ENCODE peak calls at places on chromosomes 16 and 17, in four cellular contexts. X is GM04504, M is Right ventricle myocardium superior, W is mesenteric fat pad. F is an unnamed sample.

GRCh38 chr16:2042666-2043295 is 4.9 kb downstream of the NTHL1 start:
- DNase-seq in M (no peak), W (no peak), X (no peak), F (no peak)

GRCh38 chr17:8861482-8862181 is 5.8 kb downstream of the PIK3R6 start:
- DNase-seq in W (peak; percentile 24), X (no peak), M (no peak), F (no peak)

GRCh38 chr16:2867661-2867986 is 9.7 kb upstream of the PRSS22 start:
- DNase-seq in W (no peak), M (no peak), X (no peak), F (no peak)

GRCh38 chr17:28468781-28469180 is 4.7 kb upstream of the SLC13A2 start:
- DNase-seq in X (no peak), W (no peak), M (no peak), F (no peak)

GRCh38 chr16:27441998-27442397 is 40.0 kb downstream of the IL21R start:
- DNase-seq in X (no peak), M (no peak), W (no peak), F (no peak)

GRCh38 chr16:86906608-86907007 is 328.3 kb downstream of the FOXL1 start:
- DNase-seq in X (no peak), M (no peak), W (peak; percentile 47), F (no peak)

GRCh38 chr16:17414421-17414820 is 56.3 kb downstream of the XYLT1 start:
- DNase-seq in M (no peak), W (no peak), X (no peak), F (no peak)

GRCh38 chr17:41785876-41786226 is 660 bp downstream of the JUP start:
- DNase-seq in M (no peak), W (no peak), X (no peak), F (no peak)

GRCh38 chr16:53779186-53779585 is 75.2 kb downstream of the FTO start:
- DNase-seq in M (no peak), X (no peak), W (no peak), F (no peak)

GRCh38 chr17:32275060-32276042 is 9.7 kb downstream of the RHBDL3 start:
- DNase-seq in M (peak; percentile 52), X (peak; percentile 78), W (no peak), F (peak; percentile 19)

GRCh38 chr17:14604920-14605599 is 304.2 kb downstream of the HS3ST3B1 start:
- DNase-seq in M (peak; percentile 46), X (no peak), W (no peak), F (peak; percentile 90)

GRCh38 chr17:73189417-73190099 is 3.3 kb upstream of the COG1 start:
- DNase-seq in X (no peak), W (no peak), M (no peak), F (peak; percentile 72)

GRCh38 chr17:29566473-29567361 is at the start of gene ABHD15:
- DNase-seq in W (peak; percentile 92), M (peak; percentile 85), X (peak; percentile 47), F (peak; percentile 44)

GRCh38 chr16:11658896-11659708 is 9.2 kb upstream of the SNN start:
- DNase-seq in W (no peak), M (no peak), X (no peak), F (no peak)

GRCh38 chr17:48547839-48548686 is 3.2 kb upstream of the HOXB2 start:
- DNase-seq in W (no peak), M (no peak), X (no peak), F (no peak)

GRCh38 chr17:8190506-8190905 is 526 bp upstream of the BORCS6 start:
- DNase-seq in X (no peak), M (peak; percentile 34), W (no peak), F (no peak)

GRCh38 chr16:68298907-68299515 is 11.7 kb downstream of the SLC7A6OS start:
- DNase-seq in W (no peak), M (peak; percentile 79), X (peak; percentile 74), F (no peak)

GRCh38 chr16:3819741-3820724 is 60.5 kb downstream of the CREBBP start:
- DNase-seq in W (no peak), M (no peak), X (peak; percentile 77), F (no peak)

GRCh38 chr17:67487506-67487905 is 110.4 kb downstream of the PITPNC1 start:
- DNase-seq in M (no peak), W (no peak), X (no peak), F (no peak)

GRCh38 chr17:15112881-15113617 is 152.1 kb downstream of the PMP22 start:
- DNase-seq in X (no peak), M (no peak), W (no peak), F (no peak)

GRCh38 chr16:84751947-84752346 is 52.1 kb downstream of the USP10 start:
- DNase-seq in M (no peak), W (no peak), X (no peak), F (peak; percentile 61)

GRCh38 chr16:46568472-46569230 is 52.5 kb downstream of the SHCBP1 start:
- DNase-seq in W (no peak), X (no peak), M (no peak), F (no peak)

GRCh38 chr17:28812980-28813377 is 29.6 kb downstream of the FAM222B start:
- DNase-seq in X (no peak), W (no peak), M (no peak), F (no peak)

GRCh38 chr17:61366715-61367413 is 32.8 kb upstream of the TBX2 start:
- DNase-seq in X (no peak), W (no peak), M (peak; percentile 82), F (no peak)

GRCh38 chr17:4364622-4365041 is 1.8 kb downstream of the UBE2G1 start:
- DNase-seq in X (no peak), M (no peak), W (peak; percentile 89), F (no peak)

GRCh38 chr17:51128089-51128488 is 7.4 kb upstream of the SPAG9 start:
- DNase-seq in M (no peak), W (no peak), X (no peak), F (no peak)

GRCh38 chr17:45305532-45306087 is 11.2 kb downstream of the MAP3K14 start:
- DNase-seq in M (no peak), X (no peak), W (no peak), F (no peak)

GRCh38 chr16:65717006-65717720 is 595.3 kb upstream of the CDH11 start:
- DNase-seq in X (no peak), M (no peak), W (no peak), F (no peak)

GRCh38 chr16:58044266-58045019 is 18.9 kb downstream of the MMP15 start:
- DNase-seq in M (peak; percentile 41), X (no peak), W (no peak), F (no peak)

GRCh38 chr17:80424878-80425765 is 10.2 kb downstream of the ENDOV start:
- DNase-seq in X (no peak), M (no peak), W (no peak), F (no peak)

GRCh38 chr16:3022697-3023414 is 886 bp downstream of the HCFC1R1 start:
- DNase-seq in W (no peak), M (no peak), X (peak; percentile 27), F (peak; percentile 50)

GRCh38 chr16:54204756-54205155 is 81.8 kb downstream of the IRX3 start:
- DNase-seq in W (no peak), M (no peak), X (no peak), F (no peak)

GRCh38 chr16:10999313-10999712 is 54.9 kb downstream of the CLEC16A start:
- DNase-seq in M (no peak), W (no peak), X (no peak), F (no peak)

GRCh38 chr17:46863383-46864121 is 12.2 kb downstream of the WNT9B start:
- DNase-seq in X (no peak), M (no peak), W (no peak), F (no peak)

GRCh38 chr17:66200685-66201092 is 8.8 kb upstream of the CEP112 start:
- DNase-seq in X (peak; percentile 53), M (no peak), W (no peak), F (peak; percentile 64)

GRCh38 chr16:88653101-88653500 is 2.2 kb upstream of the CYBA start:
- DNase-seq in X (no peak), W (no peak), M (no peak), F (no peak)

GRCh38 chr17:71339219-71339618 is 781.6 kb upstream of the SOX9 start:
- DNase-seq in X (no peak), W (no peak), M (no peak), F (no peak)